ENCODE peak calls at places on chromosomes 12 and 14, in five cellular contexts. M, T, B, F and A are unnamed samples.

GRCh38 chr12:96244826-96245225 is 50.7 kb downstream of the ELK3 start:
- DNase-seq in F (no peak), T (no peak), M (no peak), B (no peak), A (no peak)

GRCh38 chr14:68442828-68443460 is 349.9 kb downstream of the ZFP36L1 start:
- DNase-seq in M (no peak), F (no peak), T (no peak), B (no peak), A (no peak)

GRCh38 chr14:30573203-30573814 is 14.4 kb downstream of the G2E3 start:
- DNase-seq in B (no peak), F (no peak), T (no peak), M (no peak), A (no peak)

GRCh38 chr14:67566908-67567307 is 33.2 kb downstream of the PIGH start:
- DNase-seq in M (no peak), T (no peak), B (no peak), F (no peak), A (no peak)

GRCh38 chr14:73789996-73790581 is 61.5 kb upstream of the PTGR2 start:
- DNase-seq in M (no peak), B (no peak), T (no peak), F (no peak), A (no peak)

GRCh38 chr14:79332504-79333197 is 878.7 kb downstream of the DIO2 start:
- DNase-seq in F (no peak), T (no peak), M (no peak), B (no peak), A (no peak)

GRCh38 chr12:105705765-105706164 is 375.3 kb downstream of the C12orf75 start:
- DNase-seq in B (peak), F (no peak), M (peak), T (peak), A (no peak)

GRCh38 chr12:47409310-47409709 is 296.5 kb downstream of the RPAP3 start:
- DNase-seq in F (no peak), B (no peak), T (no peak), M (no peak), A (no peak)

GRCh38 chr14:79044894-79045624 is 874.9 kb downstream of the NRXN3 start:
- DNase-seq in T (no peak), F (no peak), B (no peak), M (no peak), A (no peak)

GRCh38 chr12:2967651-2968050 is 8.5 kb downstream of the TEAD4 start:
- DNase-seq in B (peak), F (no peak), M (no peak), T (no peak), A (no peak)

GRCh38 chr12:115870021-115870420 is 407.5 kb downstream of the MED13L start:
- DNase-seq in B (no peak), M (no peak), F (no peak), T (no peak), A (peak)

GRCh38 chr14:104223810-104224515 is 85.6 kb downstream of the KIF26A start:
- DNase-seq in M (no peak), F (no peak), B (no peak), T (no peak), A (no peak)

GRCh38 chr12:31288381-31288780 is 37.6 kb downstream of the SINHCAF start:
- DNase-seq in F (no peak), M (no peak), T (no peak), B (no peak), A (no peak)

GRCh38 chr14:49970474-49971147 is 77.7 kb downstream of the ARF6 start:
- DNase-seq in T (peak), B (no peak), F (no peak), M (no peak), A (no peak)

GRCh38 chr14:95601650-95602049 is 66.8 kb downstream of the GLRX5 start:
- DNase-seq in M (no peak), T (peak), B (no peak), F (no peak), A (no peak)

GRCh38 chr12:80187660-80188090 is 88.3 kb downstream of the OTOGL start:
- DNase-seq in B (no peak), M (no peak), T (no peak), F (peak), A (no peak)

GRCh38 chr12:67854351-67854750 is 134.9 kb upstream of the IFNG-AS1 start:
- DNase-seq in F (no peak), T (no peak), M (no peak), B (no peak), A (no peak)

GRCh38 chr12:14167005-14167628 is 185.7 kb upstream of the GRIN2B start:
- DNase-seq in F (no peak), T (peak), B (peak), M (peak), A (peak)

GRCh38 chr12:1838223-1838993 is 18.0 kb downstream of the LRTM2 start:
- DNase-seq in B (no peak), F (no peak), M (no peak), T (no peak), A (no peak)

GRCh38 chr14:61607570-61608244 is 87.6 kb upstream of the HIF1A start:
- DNase-seq in F (no peak), B (peak), M (no peak), T (no peak), A (no peak)

GRCh38 chr14:103110681-103111296 is 12.5 kb upstream of the TNFAIP2 start:
- DNase-seq in B (no peak), F (no peak), M (no peak), T (no peak), A (no peak)

GRCh38 chr14:103107941-103108748 is 13.6 kb downstream of the EXOC3L4 start:
- DNase-seq in B (no peak), M (no peak), F (no peak), T (peak), A (no peak)

GRCh38 chr14:103111297-103111981 is 11.8 kb upstream of the TNFAIP2 start:
- DNase-seq in T (no peak), F (no peak), B (no peak), M (no peak), A (no peak)

GRCh38 chr14:103108749-103109207 is 14.3 kb downstream of the EXOC3L4 start:
- DNase-seq in M (no peak), F (no peak), T (peak), B (no peak), A (no peak)

GRCh38 chr14:103109789-103110415 is 13.4 kb upstream of the TNFAIP2 start:
- DNase-seq in T (peak), F (no peak), M (peak), B (peak), A (peak)
- TF ChIP-seq JUND in T (peak), F (no peak), M (no peak), B (peak), A (no peak)

GRCh38 chr14:53979141-53979673 is 22.6 kb upstream of the BMP4 start:
- DNase-seq in M (no peak), B (peak), T (no peak), F (no peak), A (no peak)
- TF ChIP-seq JUND in M (no peak), B (peak), T (no peak), F (no peak), A (no peak)

GRCh38 chr12:109736552-109737108 is 23.0 kb downstream of the FAM222A start:
- DNase-seq in F (no peak), M (no peak), B (peak), T (peak), A (peak)

GRCh38 chr12:109734219-109735000 is 20.8 kb downstream of the FAM222A start:
- DNase-seq in B (no peak), F (no peak), T (no peak), M (no peak), A (no peak)

GRCh38 chr12:109735051-109735521 is 21.5 kb downstream of the FAM222A start:
- DNase-seq in T (no peak), M (no peak), B (no peak), F (no peak), A (no peak)

GRCh38 chr12:109737111-109737510 is 23.5 kb downstream of the FAM222A start:
- DNase-seq in B (no peak), F (no peak), T (no peak), M (no peak), A (no peak)

GRCh38 chr12:109735825-109736551 is 22.4 kb downstream of the FAM222A start:
- DNase-seq in B (no peak), T (no peak), M (no peak), F (no peak), A (no peak)
- TF ChIP-seq JUND in B (no peak), T (no peak), M (no peak), F (no peak), A (no peak)

DNA sequence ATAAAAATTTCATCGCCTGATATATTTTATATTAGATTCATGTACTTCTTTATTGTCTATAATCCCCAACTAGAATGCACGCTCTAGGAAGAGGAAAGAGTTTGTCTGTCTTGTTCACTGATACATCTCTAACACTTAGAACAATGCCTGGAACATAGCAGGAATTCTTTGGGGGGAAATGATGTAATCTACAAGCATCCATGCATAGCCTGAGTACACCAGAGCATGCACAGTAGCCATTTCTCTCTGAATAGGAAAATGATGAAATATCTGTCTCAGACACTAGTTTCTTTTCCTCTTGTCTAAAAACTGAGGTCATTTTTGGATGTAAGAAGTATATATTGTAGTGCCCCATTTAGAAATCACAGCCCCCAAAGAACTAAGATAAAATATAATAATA is 155.4 kb upstream of the TMCC3 start:
- DNase-seq in F (no peak), B (no peak), M (no peak), T (no peak), A (no peak)
- TF ChIP-seq JUND in F (no peak), B (no peak), M (no peak), T (no peak), A (no peak)

GRCh38 chr14:105867961-105868599 is 341.7 kb downstream of the TMEM121 start:
- DNase-seq in T (no peak), B (no peak), M (no peak), F (no peak), A (no peak)
- TF ChIP-seq JUND in T (no peak), B (no peak), M (no peak), F (no peak), A (no peak)